ENCODE peak calls at places on chromosomes 5 and 9, in nine cellular contexts. U is NT2/D1; G is GM18507; M is activated naive CD4-positive, alpha-beta T cell treated with anti-CD3 and anti-CD28 coated beads for 36 hours; R is amygdala; T is cardiac muscle cell; Z is NCI-H748 treated with DMSO at 0.1 percent for 48 hours; O is A549; Y is lower lobe of right lung. E is an unnamed sample.

GRCh38 chr5:133712562-133712961 is 100.2 kb upstream of the FSTL4 start:
- DNase-seq in Z (no peak), O (no peak), R (no peak), G (no peak), Y (no peak), U (no peak), T (no peak), M (no peak), E (no peak)

GRCh38 chr5:111518747-111519146 is 6.4 kb upstream of the STARD4 start:
- DNase-seq in G (no peak), U (no peak), R (no peak), O (no peak), Z (no peak), M (no peak), Y (no peak), T (peak), E (no peak)

GRCh38 chr9:95409650-95410426 is 92.3 kb upstream of the FANCC start:
- DNase-seq in G (no peak), U (no peak), Y (no peak), R (no peak), T (no peak), O (peak), M (no peak), Z (no peak), E (no peak)

GRCh38 chr5:34684281-34684979 is 28.3 kb downstream of the RAI14 start:
- DNase-seq in O (peak), U (peak), Z (peak), T (peak), R (no peak), G (no peak), M (peak), Y (no peak), E (no peak)

GRCh38 chr5:29469581-29469980 is 1723.9 kb upstream of the CDH6 start:
- DNase-seq in Y (no peak), G (no peak), Z (no peak), T (no peak), U (no peak), R (no peak), O (no peak), M (no peak), E (no peak)

GRCh38 chr9:121538221-121538620 is 38.6 kb upstream of the GGTA1 start:
- DNase-seq in G (no peak), T (no peak), Y (no peak), Z (no peak), O (peak), U (no peak), R (no peak), M (no peak), E (no peak)

GRCh38 chr9:133994359-133995011 is 2.4 kb upstream of the VAV2 start:
- DNase-seq in T (peak), R (peak), U (no peak), Y (peak), M (peak), Z (peak), G (peak), O (peak), E (peak)

GRCh38 chr9:6907772-6908381 is 150.1 kb downstream of the KDM4C start:
- DNase-seq in Z (no peak), G (no peak), Y (no peak), M (no peak), R (no peak), O (peak), T (peak), U (peak), E (no peak)

GRCh38 chr5:76521240-76521758 is 101.9 kb downstream of the F2RL2 start:
- DNase-seq in Z (no peak), U (no peak), M (no peak), G (peak), Y (no peak), O (no peak), T (no peak), R (no peak), E (no peak)

GRCh38 chr9:37976714-37977477 is 73.0 kb upstream of the SLC25A51 start:
- DNase-seq in R (no peak), U (no peak), M (no peak), O (no peak), Z (no peak), G (no peak), Y (no peak), T (no peak), E (no peak)

GRCh38 chr5:7756453-7756852 is 94.5 kb downstream of the CFAP90 start:
- DNase-seq in T (no peak), O (no peak), Y (no peak), U (no peak), R (no peak), Z (no peak), M (no peak), G (no peak), E (no peak)